ENCODE peak calls at places on chromosomes 2 and 18, in four cellular contexts. J, M, T and B are unnamed samples.

GRCh38 chr2:70017962-70018361 is 56.5 kb upstream of the ASPRV1 start:
- DNase-seq in T (no peak), J (no peak), M (no peak), B (no peak)

GRCh38 chr18:79953921-79954651 is 2.6 kb upstream of the SLC66A2 start:
- DNase-seq in J (no peak), T (no peak), M (no peak), B (peak)

GRCh38 chr2:238722883-238723282 is 125.0 kb upstream of the TWIST2 start:
- DNase-seq in T (no peak), M (no peak), J (peak), B (no peak)

GRCh38 chr18:26103579-26103978 is 13.2 kb upstream of the SS18 start:
- DNase-seq in J (no peak), M (no peak), T (peak), B (peak)

GRCh38 chr18:48740846-48741485 is 202.1 kb downstream of the CTIF start:
- DNase-seq in J (no peak), T (no peak), M (peak), B (no peak)

GRCh38 chr2:177275671-177276070 is 11.1 kb upstream of the NFE2L2 start:
- DNase-seq in M (no peak), T (no peak), J (no peak), B (no peak)

GRCh38 chr2:236949089-236949935 is 136.4 kb upstream of the COPS8 start:
- DNase-seq in J (peak), M (no peak), T (no peak), B (no peak)

GRCh38 chr2:98835831-98836385 is 100.1 kb downstream of the CRACDL start:
- DNase-seq in J (no peak), T (peak), M (no peak), B (no peak)

GRCh38 chr2:29016500-29016899 is 35.4 kb downstream of the TOGARAM2 start:
- DNase-seq in T (no peak), J (peak), M (no peak), B (no peak)

GRCh38 chr18:58534535-58535301 is 94.2 kb downstream of the ALPK2 start:
- DNase-seq in J (no peak), T (no peak), M (no peak), B (no peak)

GRCh38 chr2:236656721-236657120 is 87.1 kb downstream of the ACKR3 start:
- DNase-seq in M (no peak), T (no peak), J (peak), B (no peak)

GRCh38 chr2:200578778-200579177 is 7.0 kb upstream of the AOX1 start:
- DNase-seq in M (peak), J (no peak), T (no peak), B (peak)

GRCh38 chr18:39414009-39414700 is 1848.6 kb upstream of the CELF4 start:
- DNase-seq in J (no peak), M (peak), T (no peak), B (no peak)

GRCh38 chr18:57772387-57772799 is 30.7 kb downstream of the ATP8B1 start:
- DNase-seq in T (no peak), J (no peak), M (no peak), B (no peak)

GRCh38 chr18:73461038-73461779 is 593.4 kb upstream of the NETO1 start:
- DNase-seq in J (no peak), T (no peak), M (no peak), B (no peak)

GRCh38 chr2:171365232-171365631 is 68.6 kb downstream of the METTL8 start:
- DNase-seq in J (no peak), T (no peak), M (peak), B (no peak)

GRCh38 chr2:164599954-164600589 is 21.2 kb downstream of the GRB14 start:
- DNase-seq in M (peak), T (peak), J (no peak), B (peak)

GRCh38 chr2:219294356-219295351 is 14.5 kb downstream of the PTPRN start:
- DNase-seq in T (peak), J (peak), M (peak), B (peak)

GRCh38 chr2:97950329-97951154 is 45.2 kb downstream of the TMEM131 start:
- DNase-seq in M (peak), J (no peak), T (no peak), B (no peak)

GRCh38 chr2:234435836-234436481 is 60.9 kb downstream of the ARL4C start:
- DNase-seq in M (no peak), J (no peak), T (no peak), B (peak)

GRCh38 chr2:203818656-203819055 is 48.9 kb upstream of the CTLA4 start:
- DNase-seq in M (no peak), T (no peak), J (no peak), B (no peak)

GRCh38 chr18:28177828-28178635 is 1.1 kb upstream of the CDH2 start:
- DNase-seq in J (no peak), M (peak), T (peak), B (no peak)